ENCODE peak calls at places on chromosomes 12 and 14, in seven cellular contexts. K, G, V, Z, Y, S and J are unnamed samples.

GRCh38 chr14:33880330-33880729 is 70.5 kb downstream of the EGLN3 start:
- DNase-seq in Z (no peak), S (no peak), G (no peak), V (no peak), Y (no peak), K (no peak), J (no peak)

GRCh38 chr14:81269100-81269978 is 48.6 kb upstream of the GTF2A1 start:
- DNase-seq in Z (peak; percentile 70), G (peak; percentile 29), K (peak; percentile 78), S (peak; percentile 76), Y (peak; percentile 60), V (peak; percentile 33), J (peak; percentile 63)

GRCh38 chr12:26936559-26937442 is 980 bp downstream of the INTS13 start:
- DNase-seq in S (no peak), V (peak; percentile 49), G (no peak), K (no peak), Y (peak; percentile 18), Z (no peak), J (no peak)

GRCh38 chr12:106582661-106583577 is at the start of gene RFX4:
- DNase-seq in G (no peak), S (no peak), Z (no peak), K (no peak), V (no peak), Y (no peak), J (no peak)

GRCh38 chr14:92224348-92224954 is 98.5 kb upstream of the SLC24A4 start:
- DNase-seq in Z (no peak), S (no peak), G (no peak), Y (no peak), V (no peak), K (no peak), J (no peak)

GRCh38 chr14:104131968-104132732 is 6.2 kb upstream of the KIF26A start:
- DNase-seq in V (no peak), Y (no peak), K (no peak), Z (no peak), G (no peak), S (no peak), J (no peak)

GRCh38 chr12:113359133-113359938 is 949 bp downstream of the PLBD2 start:
- DNase-seq in Z (no peak), K (no peak), V (no peak), S (no peak), G (no peak), Y (peak; percentile 42), J (no peak)

GRCh38 chr14:81458352-81458751 is 58.2 kb upstream of the STON2 start:
- DNase-seq in Y (no peak), S (no peak), G (no peak), K (no peak), Z (no peak), V (no peak), J (no peak)

GRCh38 chr14:53855574-53855973 is 101.1 kb downstream of the BMP4 start:
- DNase-seq in K (no peak), G (no peak), V (no peak), Y (no peak), Z (peak; percentile 19), S (no peak), J (no peak)

GRCh38 chr12:66848967-66849366 is 170.1 kb upstream of the GRIP1 start:
- DNase-seq in Z (no peak), G (no peak), V (no peak), S (no peak), K (no peak), Y (no peak), J (peak; percentile 1)